ENCODE peak calls at places on chromosomes 12 and 14, in six cellular contexts. One of them, this sample, is unnamed.

GRCh38 chr12:13273097-13273496 is 76.6 kb downstream of the EMP1 start:
- DNase-seq in right cardiac atrium: no peak
- DNase-seq in GM12891: no peak
- DNase-seq in activated naive CD4-positive, alpha-beta T cell: no peak
- DNase-seq in small intestine: peak; percentile 93
- DNase-seq in lower leg skin: no peak
- DNase-seq in this sample: no peak

GRCh38 chr14:105944632-105945610 is 418.5 kb downstream of the TMEM121 start:
- DNase-seq in right cardiac atrium: peak; percentile 49
- DNase-seq in GM12891: no peak
- DNase-seq in activated naive CD4-positive, alpha-beta T cell: peak; percentile 61
- DNase-seq in lower leg skin: no peak
- DNase-seq in small intestine: peak; percentile 80
- DNase-seq in this sample: no peak

GRCh38 chr14:56874375-56874774 is 64.1 kb upstream of the OTX2 start:
- DNase-seq in right cardiac atrium: no peak
- DNase-seq in activated naive CD4-positive, alpha-beta T cell: no peak
- DNase-seq in GM12891: no peak
- DNase-seq in lower leg skin: no peak
- DNase-seq in small intestine: peak; percentile 49
- DNase-seq in this sample: no peak

GRCh38 chr14:68784298-68784910 is 8.5 kb downstream of the ZFP36L1 start:
- DNase-seq in small intestine: peak; percentile 99
- DNase-seq in lower leg skin: peak; percentile 86
- DNase-seq in activated naive CD4-positive, alpha-beta T cell: no peak
- DNase-seq in GM12891: no peak
- DNase-seq in right cardiac atrium: no peak
- DNase-seq in this sample: no peak

GRCh38 chr12:91307957-91308705 is 125.5 kb upstream of the DCN start:
- DNase-seq in right cardiac atrium: no peak
- DNase-seq in GM12891: no peak
- DNase-seq in activated naive CD4-positive, alpha-beta T cell: no peak
- DNase-seq in small intestine: no peak
- DNase-seq in lower leg skin: no peak
- DNase-seq in this sample: no peak

GRCh38 chr12:91316825-91317224 is 134.2 kb upstream of the DCN start:
- DNase-seq in lower leg skin: no peak
- DNase-seq in right cardiac atrium: no peak
- DNase-seq in small intestine: no peak
- DNase-seq in GM12891: no peak
- DNase-seq in activated naive CD4-positive, alpha-beta T cell: no peak
- DNase-seq in this sample: no peak

GRCh38 chr12:65728913-65729793 is 95.1 kb upstream of the HMGA2 start:
- DNase-seq in activated naive CD4-positive, alpha-beta T cell: no peak
- DNase-seq in right cardiac atrium: no peak
- DNase-seq in small intestine: no peak
- DNase-seq in lower leg skin: no peak
- DNase-seq in GM12891: no peak
- DNase-seq in this sample: peak; percentile 84

GRCh38 chr14:48008646-48009045 is 333.2 kb upstream of the MDGA2 start:
- DNase-seq in right cardiac atrium: no peak
- DNase-seq in activated naive CD4-positive, alpha-beta T cell: no peak
- DNase-seq in lower leg skin: no peak
- DNase-seq in GM12891: no peak
- DNase-seq in small intestine: no peak
- DNase-seq in this sample: no peak

GRCh38 chr14:81303258-81303935 is 82.6 kb upstream of the GTF2A1 start:
- DNase-seq in GM12891: no peak
- DNase-seq in right cardiac atrium: no peak
- DNase-seq in lower leg skin: peak; percentile 86
- DNase-seq in small intestine: peak; percentile 98
- DNase-seq in activated naive CD4-positive, alpha-beta T cell: no peak
- DNase-seq in this sample: no peak